ENCODE peak calls at places on chromosome 22, in ten cellular contexts. One of them, this sample, is unnamed.

GRCh38 chr22:20407829-20408228 is 13.9 kb downstream of the ZNF74 start:
- DNase-seq in AG09319: no peak
- DNase-seq in right atrium auricular region: no peak
- DNase-seq in neural progenitor cell: no peak
- DNase-seq in psoas muscle: no peak
- DNase-seq in transverse colon: no peak
- DNase-seq in A549: no peak
- DNase-seq in HFF-Myc: no peak
- DNase-seq in glutamatergic neuron: no peak
- DNase-seq in uterus: no peak
- DNase-seq in this sample: no peak

GRCh38 chr22:38955250-38955775 is 2.1 kb upstream of the APOBEC3A start:
- DNase-seq in AG09319: no peak
- DNase-seq in right atrium auricular region: no peak
- DNase-seq in neural progenitor cell: no peak
- DNase-seq in psoas muscle: no peak
- DNase-seq in transverse colon: no peak
- DNase-seq in A549: no peak
- DNase-seq in HFF-Myc: no peak
- DNase-seq in glutamatergic neuron: no peak
- DNase-seq in uterus: no peak
- DNase-seq in this sample: no peak

GRCh38 chr22:30538280-30538679 is 8.3 kb downstream of the SEC14L6 start:
- DNase-seq in AG09319: no peak
- DNase-seq in right atrium auricular region: no peak
- DNase-seq in neural progenitor cell: no peak
- DNase-seq in psoas muscle: no peak
- DNase-seq in transverse colon: no peak
- DNase-seq in A549: no peak
- DNase-seq in HFF-Myc: peak
- DNase-seq in glutamatergic neuron: no peak
- DNase-seq in uterus: no peak
- DNase-seq in this sample: no peak

GRCh38 chr22:29205598-29206371 is at the start of gene EMID1:
- DNase-seq in AG09319: no peak
- DNase-seq in right atrium auricular region: no peak
- DNase-seq in neural progenitor cell: peak
- DNase-seq in psoas muscle: no peak
- DNase-seq in transverse colon: peak
- DNase-seq in A549: no peak
- DNase-seq in HFF-Myc: no peak
- DNase-seq in glutamatergic neuron: peak
- DNase-seq in uterus: peak
- DNase-seq in this sample: peak

GRCh38 chr22:30265851-30266444 is 703 bp downstream of the OSM start:
- DNase-seq in AG09319: no peak
- DNase-seq in right atrium auricular region: no peak
- DNase-seq in neural progenitor cell: no peak
- DNase-seq in psoas muscle: peak
- DNase-seq in transverse colon: peak
- DNase-seq in A549: no peak
- DNase-seq in HFF-Myc: no peak
- DNase-seq in glutamatergic neuron: no peak
- DNase-seq in uterus: no peak
- DNase-seq in this sample: peak

GRCh38 chr22:30249049-30250038 is 2.8 kb upstream of the LIF start:
- DNase-seq in AG09319: no peak
- DNase-seq in right atrium auricular region: peak
- DNase-seq in neural progenitor cell: no peak
- DNase-seq in psoas muscle: peak
- DNase-seq in transverse colon: no peak
- DNase-seq in A549: no peak
- DNase-seq in HFF-Myc: no peak
- DNase-seq in glutamatergic neuron: no peak
- DNase-seq in uterus: peak
- DNase-seq in this sample: no peak

GRCh38 chr22:42648368-42649260 is 578 bp downstream of the CYB5R3 start:
- DNase-seq in AG09319: no peak
- DNase-seq in right atrium auricular region: no peak
- DNase-seq in neural progenitor cell: no peak
- DNase-seq in psoas muscle: peak
- DNase-seq in transverse colon: peak
- DNase-seq in A549: peak
- DNase-seq in HFF-Myc: no peak
- DNase-seq in glutamatergic neuron: no peak
- DNase-seq in uterus: peak
- DNase-seq in this sample: peak

GRCh38 chr22:28023774-28024173 is 104.7 kb upstream of the PITPNB start:
- DNase-seq in AG09319: no peak
- DNase-seq in right atrium auricular region: peak
- DNase-seq in neural progenitor cell: no peak
- DNase-seq in psoas muscle: no peak
- DNase-seq in transverse colon: no peak
- DNase-seq in A549: no peak
- DNase-seq in HFF-Myc: no peak
- DNase-seq in glutamatergic neuron: no peak
- DNase-seq in uterus: no peak
- DNase-seq in this sample: no peak

GRCh38 chr22:25167082-25167481 is 32.6 kb upstream of the CRYBB3 start:
- DNase-seq in AG09319: no peak
- DNase-seq in right atrium auricular region: no peak
- DNase-seq in neural progenitor cell: no peak
- DNase-seq in psoas muscle: no peak
- DNase-seq in transverse colon: no peak
- DNase-seq in A549: no peak
- DNase-seq in HFF-Myc: no peak
- DNase-seq in glutamatergic neuron: no peak
- DNase-seq in uterus: no peak
- DNase-seq in this sample: no peak

GRCh38 chr22:20203142-20204099 is 52.6 kb upstream of the CCDC188 start:
- DNase-seq in AG09319: no peak
- DNase-seq in right atrium auricular region: no peak
- DNase-seq in neural progenitor cell: peak
- DNase-seq in psoas muscle: no peak
- DNase-seq in transverse colon: no peak
- DNase-seq in A549: no peak
- DNase-seq in HFF-Myc: peak
- DNase-seq in glutamatergic neuron: peak
- DNase-seq in uterus: no peak
- DNase-seq in this sample: no peak

GRCh38 chr22:19559324-19559811 is 35.2 kb upstream of the CLDN5 start:
- DNase-seq in AG09319: no peak
- DNase-seq in right atrium auricular region: no peak
- DNase-seq in neural progenitor cell: no peak
- DNase-seq in psoas muscle: no peak
- DNase-seq in transverse colon: no peak
- DNase-seq in A549: no peak
- DNase-seq in HFF-Myc: no peak
- DNase-seq in glutamatergic neuron: no peak
- DNase-seq in uterus: no peak
- DNase-seq in this sample: no peak

GRCh38 chr22:30245985-30246901 is at the start of gene LIF:
- DNase-seq in AG09319: no peak
- DNase-seq in right atrium auricular region: no peak
- DNase-seq in neural progenitor cell: peak
- DNase-seq in psoas muscle: no peak
- DNase-seq in transverse colon: peak
- DNase-seq in A549: no peak
- DNase-seq in HFF-Myc: no peak
- DNase-seq in glutamatergic neuron: peak
- DNase-seq in uterus: no peak
- DNase-seq in this sample: peak

GRCh38 chr22:49922484-49922883 is 4.0 kb downstream of the CRELD2 start:
- DNase-seq in AG09319: no peak
- DNase-seq in right atrium auricular region: no peak
- DNase-seq in neural progenitor cell: no peak
- DNase-seq in psoas muscle: no peak
- DNase-seq in transverse colon: no peak
- DNase-seq in A549: no peak
- DNase-seq in HFF-Myc: no peak
- DNase-seq in glutamatergic neuron: no peak
- DNase-seq in uterus: no peak
- DNase-seq in this sample: no peak

GRCh38 chr22:49921508-49922278 is 3.3 kb downstream of the CRELD2 start:
- DNase-seq in AG09319: no peak
- DNase-seq in right atrium auricular region: no peak
- DNase-seq in neural progenitor cell: no peak
- DNase-seq in psoas muscle: no peak
- DNase-seq in transverse colon: no peak
- DNase-seq in A549: no peak
- DNase-seq in HFF-Myc: no peak
- DNase-seq in glutamatergic neuron: no peak
- DNase-seq in uterus: no peak
- DNase-seq in this sample: no peak

GRCh38 chr22:49922926-49923325 is 4.5 kb downstream of the CRELD2 start:
- DNase-seq in AG09319: no peak
- DNase-seq in right atrium auricular region: no peak
- DNase-seq in neural progenitor cell: no peak
- DNase-seq in psoas muscle: no peak
- DNase-seq in transverse colon: no peak
- DNase-seq in A549: no peak
- DNase-seq in HFF-Myc: no peak
- DNase-seq in glutamatergic neuron: no peak
- DNase-seq in uterus: no peak
- DNase-seq in this sample: no peak

GRCh38 chr22:49924113-49924833 is 5.8 kb downstream of the CRELD2 start:
- DNase-seq in AG09319: no peak
- DNase-seq in right atrium auricular region: no peak
- DNase-seq in neural progenitor cell: no peak
- DNase-seq in psoas muscle: no peak
- DNase-seq in transverse colon: no peak
- DNase-seq in A549: no peak
- DNase-seq in HFF-Myc: no peak
- DNase-seq in glutamatergic neuron: no peak
- DNase-seq in uterus: no peak
- DNase-seq in this sample: no peak

GRCh38 chr22:49923445-49923844 is 5.0 kb downstream of the CRELD2 start:
- DNase-seq in AG09319: no peak
- DNase-seq in right atrium auricular region: no peak
- DNase-seq in neural progenitor cell: no peak
- DNase-seq in psoas muscle: no peak
- DNase-seq in transverse colon: no peak
- DNase-seq in A549: no peak
- DNase-seq in HFF-Myc: no peak
- DNase-seq in glutamatergic neuron: no peak
- DNase-seq in uterus: no peak
- DNase-seq in this sample: peak
- TF ChIP-seq CTCF in AG09319: peak
- TF ChIP-seq CTCF in right atrium auricular region: no peak
- TF ChIP-seq CTCF in neural progenitor cell: peak
- TF ChIP-seq CTCF in psoas muscle: no peak
- TF ChIP-seq CTCF in transverse colon: no peak
- TF ChIP-seq CTCF in A549: no peak
- TF ChIP-seq CTCF in HFF-Myc: peak
- TF ChIP-seq CTCF in glutamatergic neuron: no peak
- TF ChIP-seq CTCF in uterus: no peak
- TF ChIP-seq CTCF in this sample: peak

GRCh38 chr22:23144926-23145906 is at the start of gene RAB36:
- DNase-seq in AG09319: peak
- DNase-seq in right atrium auricular region: peak
- DNase-seq in neural progenitor cell: peak
- DNase-seq in psoas muscle: peak
- DNase-seq in transverse colon: peak
- DNase-seq in A549: peak
- DNase-seq in HFF-Myc: peak
- DNase-seq in glutamatergic neuron: peak
- DNase-seq in uterus: peak
- DNase-seq in this sample: peak
- TF ChIP-seq CTCF in AG09319: no peak
- TF ChIP-seq CTCF in right atrium auricular region: no peak
- TF ChIP-seq CTCF in neural progenitor cell: no peak
- TF ChIP-seq CTCF in psoas muscle: no peak
- TF ChIP-seq CTCF in transverse colon: no peak
- TF ChIP-seq CTCF in A549: no peak
- TF ChIP-seq CTCF in HFF-Myc: no peak
- TF ChIP-seq CTCF in glutamatergic neuron: no peak
- TF ChIP-seq CTCF in uterus: no peak
- TF ChIP-seq CTCF in this sample: no peak

DNA sequence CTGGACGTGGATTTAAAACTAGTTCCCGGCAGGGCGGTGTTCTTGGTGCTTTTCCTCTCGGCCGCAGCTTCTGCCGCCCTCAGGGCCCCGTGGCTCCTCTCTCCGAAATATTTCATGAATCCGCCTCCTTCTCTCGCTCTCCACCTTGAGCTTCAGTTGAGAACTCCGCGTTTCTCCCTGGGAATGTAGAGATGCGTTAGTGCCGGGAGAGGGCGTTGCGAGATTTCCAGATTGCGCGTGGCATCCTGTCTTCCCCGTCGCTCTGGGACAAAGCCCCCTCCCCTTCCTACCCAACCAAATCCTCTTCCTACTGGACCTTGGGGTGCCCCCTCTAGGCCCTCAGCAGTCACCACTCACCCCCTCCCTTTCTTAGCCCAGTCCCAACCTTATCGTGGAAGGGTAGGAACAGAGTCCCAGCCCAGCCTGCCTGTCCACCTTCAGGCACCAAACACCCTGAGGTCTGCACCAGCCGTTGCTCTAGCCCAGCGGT is 15.5 kb upstream of the RAC2 start:
- DNase-seq in AG09319: no peak
- DNase-seq in right atrium auricular region: no peak
- DNase-seq in neural progenitor cell: peak
- DNase-seq in psoas muscle: no peak
- DNase-seq in transverse colon: no peak
- DNase-seq in A549: peak
- DNase-seq in HFF-Myc: no peak
- DNase-seq in glutamatergic neuron: no peak
- DNase-seq in uterus: no peak
- DNase-seq in this sample: no peak
- TF ChIP-seq CTCF in AG09319: peak
- TF ChIP-seq CTCF in right atrium auricular region: peak
- TF ChIP-seq CTCF in neural progenitor cell: peak
- TF ChIP-seq CTCF in psoas muscle: no peak
- TF ChIP-seq CTCF in transverse colon: peak
- TF ChIP-seq CTCF in A549: peak
- TF ChIP-seq CTCF in HFF-Myc: peak
- TF ChIP-seq CTCF in glutamatergic neuron: peak
- TF ChIP-seq CTCF in uterus: no peak
- TF ChIP-seq CTCF in this sample: peak

DNA sequence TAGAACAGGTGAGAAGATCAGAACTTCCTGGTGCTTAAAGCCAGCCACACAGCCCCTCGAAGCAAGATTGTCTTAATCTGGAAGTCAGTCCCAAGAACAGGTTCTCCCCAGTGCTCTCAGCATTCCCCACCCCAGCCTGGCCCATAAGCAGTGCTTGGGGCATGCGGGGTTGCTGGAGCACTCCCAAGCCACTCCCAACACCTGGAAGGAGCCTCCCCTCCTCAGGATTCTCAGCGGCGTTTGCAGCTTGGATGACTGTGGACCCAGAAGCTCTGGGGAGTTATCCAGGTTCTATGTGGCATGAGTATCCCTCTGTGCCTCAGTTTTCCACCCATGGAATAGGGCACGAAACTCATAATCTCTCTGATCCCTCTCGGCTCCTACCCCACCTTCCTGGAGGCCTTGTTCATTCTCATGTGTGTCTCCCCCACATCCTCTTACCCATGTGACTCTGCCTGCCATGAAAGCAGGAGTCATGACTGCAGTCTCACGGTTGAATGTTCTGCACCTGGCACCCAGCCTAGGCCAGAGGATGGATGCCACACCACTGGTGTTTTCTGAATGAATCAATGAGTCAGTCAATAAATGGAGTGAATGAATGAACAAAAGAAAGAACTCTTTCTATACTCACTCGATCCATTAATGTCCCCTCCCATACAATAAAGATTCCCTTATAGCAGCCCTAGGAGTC is 33.4 kb upstream of the WNT7B start:
- DNase-seq in AG09319: no peak
- DNase-seq in right atrium auricular region: no peak
- DNase-seq in neural progenitor cell: no peak
- DNase-seq in psoas muscle: no peak
- DNase-seq in transverse colon: no peak
- DNase-seq in A549: no peak
- DNase-seq in HFF-Myc: no peak
- DNase-seq in glutamatergic neuron: no peak
- DNase-seq in uterus: peak
- DNase-seq in this sample: no peak
- TF ChIP-seq CTCF in AG09319: no peak
- TF ChIP-seq CTCF in right atrium auricular region: no peak
- TF ChIP-seq CTCF in neural progenitor cell: no peak
- TF ChIP-seq CTCF in psoas muscle: no peak
- TF ChIP-seq CTCF in transverse colon: no peak
- TF ChIP-seq CTCF in A549: no peak
- TF ChIP-seq CTCF in HFF-Myc: no peak
- TF ChIP-seq CTCF in glutamatergic neuron: no peak
- TF ChIP-seq CTCF in uterus: no peak
- TF ChIP-seq CTCF in this sample: no peak